ENCODE peak calls at places on chromosomes 6 and 20, in six cellular contexts. One of them, this sample, is unnamed.

GRCh38 chr20:45987108-45987780 is 15.2 kb upstream of the ZNF335 start:
- DNase-seq in dorsolateral prefrontal cortex: peak
- DNase-seq in SJSA1: peak
- DNase-seq in astrocyte of the spinal cord: peak
- DNase-seq in hepatocyte: peak
- DNase-seq in GM23248: peak
- DNase-seq in this sample: no peak

GRCh38 chr20:48630342-48631075 is 197.3 kb downstream of the PREX1 start:
- DNase-seq in dorsolateral prefrontal cortex: no peak
- DNase-seq in SJSA1: no peak
- DNase-seq in astrocyte of the spinal cord: no peak
- DNase-seq in hepatocyte: no peak
- DNase-seq in GM23248: no peak
- DNase-seq in this sample: no peak

GRCh38 chr20:36472656-36473071 is 68.7 kb upstream of the MYL9 start:
- DNase-seq in dorsolateral prefrontal cortex: no peak
- DNase-seq in SJSA1: no peak
- DNase-seq in astrocyte of the spinal cord: no peak
- DNase-seq in hepatocyte: peak
- DNase-seq in GM23248: peak
- DNase-seq in this sample: no peak

GRCh38 chr6:116034327-116034726 is 26.4 kb downstream of the FRK start:
- DNase-seq in dorsolateral prefrontal cortex: no peak
- DNase-seq in SJSA1: no peak
- DNase-seq in astrocyte of the spinal cord: peak
- DNase-seq in hepatocyte: no peak
- DNase-seq in GM23248: peak
- DNase-seq in this sample: peak

GRCh38 chr6:130524552-130524951 is 158.7 kb downstream of the TMEM200A start:
- DNase-seq in dorsolateral prefrontal cortex: no peak
- DNase-seq in SJSA1: no peak
- DNase-seq in astrocyte of the spinal cord: no peak
- DNase-seq in hepatocyte: no peak
- DNase-seq in GM23248: no peak
- DNase-seq in this sample: no peak

GRCh38 chr6:17096657-17097056 is 5.2 kb upstream of the STMND1 start:
- DNase-seq in dorsolateral prefrontal cortex: no peak
- DNase-seq in SJSA1: no peak
- DNase-seq in astrocyte of the spinal cord: no peak
- DNase-seq in hepatocyte: peak
- DNase-seq in GM23248: no peak
- DNase-seq in this sample: no peak

GRCh38 chr6:54613596-54613995 is 233.0 kb upstream of the FAM83B start:
- DNase-seq in dorsolateral prefrontal cortex: no peak
- DNase-seq in SJSA1: no peak
- DNase-seq in astrocyte of the spinal cord: no peak
- DNase-seq in hepatocyte: no peak
- DNase-seq in GM23248: no peak
- DNase-seq in this sample: no peak

GRCh38 chr6:10441655-10442009 is 26.8 kb upstream of the TFAP2A start:
- DNase-seq in dorsolateral prefrontal cortex: no peak
- DNase-seq in SJSA1: no peak
- DNase-seq in astrocyte of the spinal cord: no peak
- DNase-seq in hepatocyte: no peak
- DNase-seq in GM23248: no peak
- DNase-seq in this sample: no peak

GRCh38 chr6:107114872-107115694 is at the start of gene BEND3:
- DNase-seq in dorsolateral prefrontal cortex: peak
- DNase-seq in SJSA1: no peak
- DNase-seq in astrocyte of the spinal cord: no peak
- DNase-seq in hepatocyte: peak
- DNase-seq in GM23248: peak
- DNase-seq in this sample: no peak

GRCh38 chr6:53112404-53112803 is 36.2 kb downstream of the GCM1 start:
- DNase-seq in dorsolateral prefrontal cortex: no peak
- DNase-seq in SJSA1: peak
- DNase-seq in astrocyte of the spinal cord: no peak
- DNase-seq in hepatocyte: peak
- DNase-seq in GM23248: no peak
- DNase-seq in this sample: no peak

GRCh38 chr6:35713006-35713405 is 23.8 kb upstream of the ARMC12 start:
- DNase-seq in dorsolateral prefrontal cortex: no peak
- DNase-seq in SJSA1: no peak
- DNase-seq in astrocyte of the spinal cord: no peak
- DNase-seq in hepatocyte: no peak
- DNase-seq in GM23248: no peak
- DNase-seq in this sample: no peak

GRCh38 chr6:20200761-20201160 is 11.5 kb downstream of the MBOAT1 start:
- DNase-seq in dorsolateral prefrontal cortex: no peak
- DNase-seq in SJSA1: no peak
- DNase-seq in astrocyte of the spinal cord: no peak
- DNase-seq in hepatocyte: no peak
- DNase-seq in GM23248: no peak
- DNase-seq in this sample: no peak

GRCh38 chr6:154690857-154691256 is 42.4 kb upstream of the SCAF8 start:
- DNase-seq in dorsolateral prefrontal cortex: no peak
- DNase-seq in SJSA1: no peak
- DNase-seq in astrocyte of the spinal cord: no peak
- DNase-seq in hepatocyte: no peak
- DNase-seq in GM23248: no peak
- DNase-seq in this sample: no peak

GRCh38 chr20:16694176-16694575 is 35.6 kb upstream of the SNRPB2 start:
- DNase-seq in dorsolateral prefrontal cortex: no peak
- DNase-seq in SJSA1: no peak
- DNase-seq in astrocyte of the spinal cord: no peak
- DNase-seq in hepatocyte: no peak
- DNase-seq in GM23248: no peak
- DNase-seq in this sample: no peak

GRCh38 chr6:119034827-119035458 is 43.5 kb downstream of the FAM184A start:
- DNase-seq in dorsolateral prefrontal cortex: no peak
- DNase-seq in SJSA1: no peak
- DNase-seq in astrocyte of the spinal cord: no peak
- DNase-seq in hepatocyte: peak
- DNase-seq in GM23248: no peak
- DNase-seq in this sample: no peak

GRCh38 chr20:25540273-25540672 is 45.1 kb downstream of the NINL start:
- DNase-seq in dorsolateral prefrontal cortex: peak
- DNase-seq in SJSA1: no peak
- DNase-seq in astrocyte of the spinal cord: peak
- DNase-seq in hepatocyte: no peak
- DNase-seq in GM23248: peak
- DNase-seq in this sample: no peak

GRCh38 chr20:23035731-23036130 is 619 bp downstream of the SSTR4 start:
- DNase-seq in dorsolateral prefrontal cortex: no peak
- DNase-seq in SJSA1: no peak
- DNase-seq in astrocyte of the spinal cord: no peak
- DNase-seq in hepatocyte: no peak
- DNase-seq in GM23248: no peak
- DNase-seq in this sample: no peak
- H3K4me3 ChIP-seq in dorsolateral prefrontal cortex: no peak
- H3K4me3 ChIP-seq in SJSA1: no peak
- H3K4me3 ChIP-seq in astrocyte of the spinal cord: no peak
- H3K4me3 ChIP-seq in hepatocyte: no peak
- H3K4me3 ChIP-seq in GM23248: no peak
- H3K4me3 ChIP-seq in this sample: no peak

GRCh38 chr6:75484535-75484934 is 9.1 kb downstream of the FILIP1 start:
- DNase-seq in dorsolateral prefrontal cortex: no peak
- DNase-seq in SJSA1: no peak
- DNase-seq in astrocyte of the spinal cord: no peak
- DNase-seq in hepatocyte: no peak
- DNase-seq in GM23248: no peak
- DNase-seq in this sample: no peak

GRCh38 chr6:75491302-75491701 is 2.3 kb downstream of the FILIP1 start:
- DNase-seq in dorsolateral prefrontal cortex: no peak
- DNase-seq in SJSA1: no peak
- DNase-seq in astrocyte of the spinal cord: no peak
- DNase-seq in hepatocyte: no peak
- DNase-seq in GM23248: no peak
- DNase-seq in this sample: no peak

GRCh38 chr6:75486850-75487568 is 6.6 kb downstream of the FILIP1 start:
- DNase-seq in dorsolateral prefrontal cortex: no peak
- DNase-seq in SJSA1: no peak
- DNase-seq in astrocyte of the spinal cord: no peak
- DNase-seq in hepatocyte: no peak
- DNase-seq in GM23248: no peak
- DNase-seq in this sample: no peak

GRCh38 chr6:75489025-75489424 is 4.6 kb downstream of the FILIP1 start:
- DNase-seq in dorsolateral prefrontal cortex: no peak
- DNase-seq in SJSA1: no peak
- DNase-seq in astrocyte of the spinal cord: peak
- DNase-seq in hepatocyte: no peak
- DNase-seq in GM23248: no peak
- DNase-seq in this sample: peak

DNA sequence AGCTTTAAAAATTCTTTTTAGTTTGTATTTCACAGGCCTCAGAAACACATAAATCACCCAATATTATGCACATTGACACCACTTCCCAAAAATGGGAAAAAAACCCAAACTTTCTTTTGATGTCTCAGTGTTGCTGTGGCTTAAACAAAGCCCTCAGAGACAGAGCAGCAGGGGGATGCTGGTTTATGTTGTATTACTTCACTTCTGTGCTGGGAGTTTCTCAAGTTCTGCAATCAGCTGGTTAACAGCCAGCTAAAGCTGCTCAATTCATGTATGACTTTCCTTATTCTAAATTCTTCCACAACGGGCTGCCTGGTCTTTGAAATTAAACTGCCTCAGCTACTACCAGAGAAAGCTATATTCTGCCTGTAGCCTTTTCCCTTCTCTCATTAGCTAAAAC is 5.6 kb downstream of the FILIP1 start:
- DNase-seq in dorsolateral prefrontal cortex: no peak
- DNase-seq in SJSA1: no peak
- DNase-seq in astrocyte of the spinal cord: peak
- DNase-seq in hepatocyte: peak
- DNase-seq in GM23248: peak
- DNase-seq in this sample: peak
- H3K4me3 ChIP-seq in dorsolateral prefrontal cortex: no peak
- H3K4me3 ChIP-seq in SJSA1: no peak
- H3K4me3 ChIP-seq in astrocyte of the spinal cord: no peak
- H3K4me3 ChIP-seq in hepatocyte: no peak
- H3K4me3 ChIP-seq in GM23248: no peak
- H3K4me3 ChIP-seq in this sample: no peak

DNA sequence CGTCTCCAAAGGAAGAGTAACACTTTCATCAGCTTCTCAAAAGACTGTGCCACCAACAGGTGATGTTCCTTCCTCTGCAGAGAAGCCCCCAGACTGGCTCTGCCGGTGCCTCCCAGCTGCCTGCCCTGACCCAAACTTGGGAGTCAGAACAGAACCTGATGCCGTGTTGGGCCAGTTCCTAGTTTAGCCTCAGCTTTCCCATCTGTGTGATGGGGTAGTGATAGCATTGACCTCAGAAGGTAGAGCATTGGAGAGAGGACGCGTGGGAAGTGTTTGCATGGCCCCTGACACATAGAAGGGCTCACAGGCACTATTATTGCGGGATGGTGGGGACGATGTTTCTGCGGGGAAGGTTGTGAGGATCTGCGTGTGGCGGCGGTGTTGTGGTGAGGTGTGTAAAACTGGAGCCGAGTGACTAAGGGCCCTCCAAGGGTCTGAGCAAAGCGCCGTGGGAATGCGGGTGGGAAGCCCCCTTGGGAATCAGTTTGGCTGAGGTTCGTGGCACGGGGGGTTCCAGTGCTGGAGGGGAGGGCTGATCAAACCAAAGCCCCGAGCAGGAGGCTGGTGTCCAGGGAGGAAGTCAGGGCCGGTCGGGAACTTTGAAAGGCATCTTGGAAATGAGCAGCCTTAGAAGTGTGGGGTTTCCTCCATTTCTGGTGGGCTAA is 1.7 kb downstream of the NTSR1 start:
- DNase-seq in dorsolateral prefrontal cortex: no peak
- DNase-seq in SJSA1: no peak
- DNase-seq in astrocyte of the spinal cord: no peak
- DNase-seq in hepatocyte: no peak
- DNase-seq in GM23248: no peak
- DNase-seq in this sample: no peak
- H3K4me3 ChIP-seq in dorsolateral prefrontal cortex: no peak
- H3K4me3 ChIP-seq in SJSA1: no peak
- H3K4me3 ChIP-seq in astrocyte of the spinal cord: no peak
- H3K4me3 ChIP-seq in hepatocyte: no peak
- H3K4me3 ChIP-seq in GM23248: no peak
- H3K4me3 ChIP-seq in this sample: no peak

GRCh38 chr20:37758332-37758731 is 64.5 kb downstream of the CTNNBL1 start:
- DNase-seq in dorsolateral prefrontal cortex: no peak
- DNase-seq in SJSA1: no peak
- DNase-seq in astrocyte of the spinal cord: no peak
- DNase-seq in hepatocyte: peak
- DNase-seq in GM23248: no peak
- DNase-seq in this sample: no peak
- H3K4me3 ChIP-seq in dorsolateral prefrontal cortex: no peak
- H3K4me3 ChIP-seq in SJSA1: no peak
- H3K4me3 ChIP-seq in astrocyte of the spinal cord: no peak
- H3K4me3 ChIP-seq in hepatocyte: no peak
- H3K4me3 ChIP-seq in GM23248: no peak
- H3K4me3 ChIP-seq in this sample: no peak

GRCh38 chr6:41714556-41715273 is 20.7 kb downstream of the TFEB start:
- DNase-seq in dorsolateral prefrontal cortex: no peak
- DNase-seq in SJSA1: no peak
- DNase-seq in astrocyte of the spinal cord: no peak
- DNase-seq in hepatocyte: no peak
- DNase-seq in GM23248: no peak
- DNase-seq in this sample: no peak
- H3K4me3 ChIP-seq in dorsolateral prefrontal cortex: no peak
- H3K4me3 ChIP-seq in SJSA1: no peak
- H3K4me3 ChIP-seq in astrocyte of the spinal cord: no peak
- H3K4me3 ChIP-seq in hepatocyte: no peak
- H3K4me3 ChIP-seq in GM23248: no peak
- H3K4me3 ChIP-seq in this sample: no peak